ENCODE peak calls at places on chromosomes 3 and 15, in five cellular contexts. S, O, Q, I and Y are unnamed samples. For H3K4me1, the result is how much of the 10 kb centered on the place peaks cover.

GRCh38 chr3:127088511-127089430 is 104.2 kb upstream of the PRR23E start:
- DNase-seq in S (peak), O (no peak), Q (no peak), I (no peak), Y (no peak)

GRCh38 chr3:31016196-31016595 is 121.7 kb upstream of the GADL1 start:
- DNase-seq in O (no peak), I (no peak), S (no peak), Q (no peak), Y (no peak)

GRCh38 chr3:126571078-126571477 is 12.3 kb upstream of the C3orf22 start:
- DNase-seq in Q (no peak), S (no peak), I (no peak), O (no peak), Y (no peak)

GRCh38 chr3:3089017-3089416 is 21.2 kb downstream of the IL5RA start:
- DNase-seq in Q (no peak), O (no peak), I (no peak), S (no peak), Y (no peak)

GRCh38 chr15:29400701-29401100 is 131.1 kb upstream of the NSMCE3 start:
- DNase-seq in Q (no peak), O (no peak), S (no peak), I (no peak), Y (no peak)

GRCh38 chr3:79383402-79384012 is 384.3 kb downstream of the ROBO1 start:
- DNase-seq in I (no peak), O (no peak), Q (peak), S (no peak), Y (no peak)

GRCh38 chr3:127525373-127525772 is 65.2 kb downstream of the TPRA1 start:
- DNase-seq in Q (peak), S (no peak), I (no peak), O (no peak), Y (no peak)

GRCh38 chr3:192857148-192857735 is 60.4 kb downstream of the MB21D2 start:
- DNase-seq in S (no peak), I (no peak), O (no peak), Q (no peak), Y (no peak)

GRCh38 chr3:156217674-156218352 is 97.4 kb downstream of the KCNAB1 start:
- DNase-seq in O (no peak), I (no peak), S (no peak), Q (peak), Y (no peak)

DNA sequence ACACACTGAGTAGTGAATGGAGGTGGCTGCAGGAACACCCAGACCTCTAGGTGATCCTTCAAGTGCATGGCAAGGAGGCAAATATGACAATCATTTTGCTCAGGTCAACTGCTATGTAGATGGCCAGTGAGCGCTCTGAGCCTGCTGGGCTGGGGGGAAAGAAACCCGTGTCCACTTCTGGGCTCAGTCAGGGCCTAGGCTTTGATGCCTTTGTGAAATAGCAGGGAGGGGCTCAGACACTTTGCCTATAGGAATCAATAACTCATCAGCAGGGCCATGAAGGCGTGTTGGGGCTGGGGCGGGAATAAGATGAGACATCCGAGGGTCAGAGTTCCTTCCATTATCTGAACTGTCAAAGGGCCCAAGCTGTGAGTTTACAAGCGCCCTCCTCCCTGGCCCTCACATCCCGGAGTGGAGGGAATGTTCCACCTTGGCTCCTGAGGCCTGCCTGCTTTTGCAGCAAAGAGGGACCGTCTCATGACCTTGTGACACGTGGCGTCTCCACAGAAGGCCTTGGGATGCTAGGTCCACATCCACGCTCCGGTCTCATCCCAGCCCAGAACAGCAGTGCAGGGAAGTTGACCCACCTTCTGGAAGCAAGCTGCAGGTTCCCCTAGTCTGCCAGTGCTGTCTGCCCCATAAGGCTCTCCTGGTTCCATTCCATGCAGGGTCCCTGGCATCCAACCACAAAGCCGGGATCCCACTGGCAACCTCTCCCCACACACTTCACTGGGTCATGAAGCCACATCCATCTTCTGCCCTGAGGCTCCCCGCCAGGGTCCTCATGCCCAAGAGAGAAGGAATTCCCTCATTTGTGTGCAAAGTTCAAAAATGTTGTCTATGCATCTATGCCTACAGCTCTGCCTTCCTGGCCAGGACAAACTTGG is 78.4 kb downstream of the CHSY1 start:
- DNase-seq in O (peak), I (no peak), Q (no peak), S (no peak), Y (no peak)
- H3K4me1 ChIP-seq in O (half or more), I (under half), Q (under half), S (under half), Y (under half)

DNA sequence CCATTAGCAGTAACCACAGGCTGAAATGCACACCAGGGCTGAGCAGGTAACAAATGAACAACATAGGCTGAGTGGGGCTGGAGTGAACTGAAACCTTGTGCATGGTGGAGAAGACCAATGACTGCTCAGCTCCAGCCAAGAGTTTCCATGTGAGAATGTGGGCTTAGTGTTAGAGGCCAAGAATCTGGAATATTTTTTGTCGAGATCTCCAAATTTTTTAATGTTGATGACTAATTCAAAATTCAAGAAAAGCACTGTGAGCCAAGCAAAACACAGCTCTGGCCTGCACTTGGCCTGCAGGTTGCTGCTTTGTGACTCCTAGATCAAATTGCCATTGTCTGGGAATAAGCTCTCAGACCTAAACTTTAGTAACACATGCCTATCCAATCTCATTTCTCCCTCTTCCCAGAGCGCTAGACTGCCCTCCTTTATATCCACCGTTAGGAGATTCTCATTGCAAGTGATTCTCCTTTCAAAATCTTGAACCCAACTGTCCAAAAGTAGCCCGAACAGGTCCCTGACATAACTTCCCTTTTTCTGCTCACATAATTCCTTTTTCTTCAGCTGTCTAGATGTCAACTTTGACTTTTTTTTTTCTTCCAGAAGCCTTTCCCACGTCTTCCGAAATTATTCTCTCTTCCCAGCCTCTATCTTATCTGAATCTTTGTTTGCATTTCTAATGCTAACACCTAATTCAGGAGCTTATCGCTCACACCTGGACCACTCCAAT is 7.5 kb downstream of the SQOR start:
- DNase-seq in I (no peak), Q (peak), O (no peak), S (peak), Y (no peak)
- H3K4me1 ChIP-seq in I (half or more), Q (half or more), O (half or more), S (under half), Y (under half)

GRCh38 chr15:50262533-50262932 is 3.0 kb downstream of the HDC start:
- DNase-seq in I (no peak), O (no peak), Q (no peak), S (no peak), Y (no peak)
- H3K4me1 ChIP-seq in I (under half), O (under half), Q (under half), S (under half), Y (under half)

GRCh38 chr15:89095556-89095955 is 7.3 kb downstream of the ABHD2 start:
- DNase-seq in O (no peak), S (no peak), Q (no peak), I (no peak), Y (no peak)

GRCh38 chr15:89098281-89098680 is 10.0 kb downstream of the ABHD2 start:
- DNase-seq in Q (no peak), I (no peak), S (no peak), O (no peak), Y (no peak)

GRCh38 chr15:89095073-89095472 is 6.8 kb downstream of the ABHD2 start:
- DNase-seq in Q (no peak), O (no peak), S (no peak), I (no peak), Y (no peak)

GRCh38 chr15:89097313-89097712 is 9.1 kb downstream of the ABHD2 start:
- DNase-seq in I (no peak), O (no peak), Q (no peak), S (no peak), Y (no peak)

DNA sequence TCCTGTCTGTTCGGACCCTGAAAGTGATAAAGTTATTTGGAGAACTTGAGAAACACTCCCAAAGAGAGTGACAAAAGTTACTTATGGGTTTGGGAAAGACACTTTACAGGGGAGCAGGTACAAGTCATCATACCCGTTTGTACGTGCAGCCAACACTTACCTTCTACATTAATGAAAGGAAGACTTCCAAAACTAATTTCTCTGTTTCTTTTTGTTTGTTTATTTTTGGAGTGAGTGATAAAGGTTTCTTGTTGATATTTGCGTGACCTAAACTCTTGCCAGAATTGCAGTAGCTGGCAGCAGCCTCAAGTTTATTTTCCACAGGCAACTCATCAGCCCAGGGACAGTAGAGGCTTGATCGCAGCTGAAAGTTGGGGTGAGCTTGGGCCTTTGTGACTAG is 8.4 kb downstream of the ABHD2 start:
- DNase-seq in Q (no peak), O (no peak), S (no peak), I (peak), Y (no peak)
- H3K4me1 ChIP-seq in Q (half or more), O (half or more), S (under half), I (half or more), Y (under half)

GRCh38 chr3:12908859-12909258 is 67.5 kb upstream of the RPL32 start:
- DNase-seq in I (no peak), S (no peak), Q (no peak), O (no peak), Y (no peak)

GRCh38 chr3:12914075-12914474 is 72.7 kb upstream of the RPL32 start:
- DNase-seq in I (no peak), Q (no peak), S (no peak), O (no peak), Y (no peak)

GRCh38 chr3:12910356-12911099 is 69.2 kb upstream of the RPL32 start:
- DNase-seq in O (no peak), S (no peak), I (no peak), Q (no peak), Y (no peak)

GRCh38 chr3:12909710-12910109 is 68.3 kb upstream of the RPL32 start:
- DNase-seq in S (no peak), I (no peak), O (no peak), Q (no peak), Y (no peak)

DNA sequence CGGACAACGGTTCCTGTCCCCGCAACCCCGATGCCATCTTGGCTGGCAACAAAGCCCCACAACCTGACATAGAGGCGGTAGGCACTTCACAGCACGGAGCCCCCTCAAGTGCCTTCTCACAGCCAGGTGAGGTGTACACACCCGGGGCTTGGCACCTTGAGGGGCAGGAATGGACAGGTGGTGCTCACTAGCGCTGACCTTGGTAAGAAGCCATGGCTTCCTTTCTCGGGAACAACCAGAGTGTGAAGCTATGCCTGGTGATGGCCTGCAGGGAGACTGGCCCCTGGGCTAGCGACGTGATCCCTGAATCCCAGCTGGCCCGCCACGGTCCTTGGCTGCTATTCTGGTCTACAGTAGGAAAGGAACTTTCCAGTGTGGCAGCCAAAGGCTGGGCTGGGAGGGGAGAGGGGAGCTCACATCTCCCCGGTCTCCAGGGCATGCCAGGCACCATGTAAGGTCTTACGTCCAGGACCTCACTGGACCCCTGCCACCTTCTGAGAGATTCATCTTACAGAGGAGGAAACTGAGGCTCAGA is 70.6 kb upstream of the RPL32 start:
- DNase-seq in I (no peak), Q (no peak), S (no peak), O (no peak), Y (no peak)
- H3K4me1 ChIP-seq in I (under half), Q (under half), S (under half), O (under half), Y (under half)

GRCh38 chr3:49955636-49956035 is 15.7 kb downstream of the RBM6 start:
- DNase-seq in Q (no peak), S (no peak), I (no peak), O (no peak), Y (no peak)
- H3K4me1 ChIP-seq in Q (under half), S (under half), I (under half), O (under half), Y (under half)

DNA sequence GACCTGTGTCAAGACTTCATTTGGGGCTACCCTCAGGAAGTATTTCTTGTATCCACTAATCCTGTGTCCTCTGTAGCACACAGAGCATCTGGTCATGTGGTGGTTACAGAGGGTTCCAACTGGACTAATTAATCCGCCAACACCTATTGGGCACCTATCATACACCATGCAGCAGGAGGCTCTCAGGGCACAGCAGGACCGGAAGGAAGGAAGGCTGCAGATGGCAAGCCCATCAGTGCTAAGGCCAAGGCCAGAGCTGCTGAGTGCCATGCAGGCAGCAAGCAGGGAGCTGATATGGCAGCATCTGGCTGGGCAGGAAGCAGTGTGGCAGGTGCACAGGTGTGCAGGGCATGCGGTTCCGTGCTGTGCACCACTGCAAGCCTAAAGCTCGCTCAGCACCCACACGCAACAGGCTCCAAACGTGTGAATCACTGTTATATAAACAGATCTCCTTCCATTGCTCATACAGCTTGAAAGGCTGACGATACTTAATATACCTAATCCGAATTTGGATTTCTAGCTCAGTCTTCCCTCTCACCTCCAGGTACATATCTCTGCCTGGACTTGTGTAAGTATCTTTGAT is 64.4 kb upstream of the SNRPA1 start:
- DNase-seq in I (no peak), S (no peak), Q (peak), O (no peak), Y (no peak)
- H3K4me1 ChIP-seq in I (under half), S (under half), Q (under half), O (under half), Y (under half)

DNA sequence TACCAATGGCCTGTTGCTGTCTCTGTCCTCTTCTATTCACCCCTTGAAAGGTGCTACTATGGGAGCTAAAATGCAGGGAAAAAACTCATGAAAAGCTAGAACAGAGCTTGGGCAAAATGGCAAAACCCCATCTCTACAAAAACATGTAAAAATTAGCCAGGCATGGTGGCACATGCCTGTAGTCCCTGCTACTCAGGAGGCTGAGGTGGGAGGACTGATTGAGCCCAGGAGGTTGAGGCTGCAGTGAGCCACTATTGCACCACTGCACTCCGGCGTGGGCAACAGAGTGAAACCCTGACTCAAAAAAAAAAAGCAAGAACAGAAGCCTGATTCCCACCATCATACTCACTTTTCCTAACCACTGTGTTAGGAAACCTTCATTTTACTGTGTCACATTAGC is 1.9 kb downstream of the MAP4 start:
- DNase-seq in O (no peak), I (no peak), S (no peak), Q (no peak), Y (no peak)
- H3K4me1 ChIP-seq in O (under half), I (half or more), S (under half), Q (under half), Y (under half)

GRCh38 chr3:36380171-36381031 is at the start of gene STAC:
- DNase-seq in S (peak), I (no peak), O (peak), Q (peak), Y (no peak)

GRCh38 chr3:36381311-36381956 is 1.1 kb downstream of the STAC start:
- DNase-seq in S (no peak), O (no peak), I (no peak), Q (no peak), Y (no peak)
- H3K4me1 ChIP-seq in S (under half), O (under half), I (under half), Q (under half), Y (under half)

GRCh38 chr15:74243431-74243830 is 7.3 kb downstream of the CCDC33 start:
- DNase-seq in O (no peak), I (no peak), Q (no peak), S (no peak), Y (no peak)

GRCh38 chr15:74238984-74239645 is 3.0 kb downstream of the CCDC33 start:
- DNase-seq in Q (no peak), I (no peak), O (no peak), S (no peak), Y (no peak)

GRCh38 chr15:74242296-74242929 is 6.3 kb downstream of the CCDC33 start:
- DNase-seq in O (no peak), Q (peak), I (no peak), S (peak), Y (no peak)

GRCh38 chr15:74240002-74240568 is 4.0 kb downstream of the CCDC33 start:
- DNase-seq in S (peak), Q (peak), I (peak), O (no peak), Y (no peak)

GRCh38 chr15:74240897-74241614 is 4.9 kb downstream of the CCDC33 start:
- DNase-seq in Q (no peak), O (no peak), I (no peak), S (no peak), Y (no peak)
- H3K4me1 ChIP-seq in Q (under half), O (under half), I (under half), S (under half), Y (under half)